ENCODE peak calls at places on chromosomes 12 and 14, in four cellular contexts. V is epithelial cell of esophagus, N is GM20000, T is progenitor cell of endocrine pancreas. C is an unnamed sample.
A peak's percentile ranks its signal among the peaks of the same experiment; 100 is the strongest.

GRCh38 chr12:124548854-124549378 is 18.5 kb downstream of the NCOR2 start:
- DNase-seq in V (no peak), T (no peak), N (no peak), C (no peak)

GRCh38 chr12:54357802-54358619 is 6.3 kb downstream of the GPR84 start:
- DNase-seq in V (no peak), T (no peak), N (peak; percentile 65), C (no peak)

GRCh38 chr14:105817971-105818711 is 291.8 kb downstream of the TMEM121 start:
- DNase-seq in V (no peak), T (no peak), N (peak; percentile 14), C (no peak)

GRCh38 chr12:98820005-98820404 is 174.9 kb downstream of the APAF1 start:
- DNase-seq in T (no peak), V (no peak), N (no peak), C (no peak)

GRCh38 chr12:104611671-104612070 is 154.9 kb downstream of the CHST11 start:
- DNase-seq in T (no peak), V (no peak), N (no peak), C (no peak)

GRCh38 chr12:176321-177181 is 37.4 kb downstream of the SLC6A12 start:
- DNase-seq in N (no peak), V (no peak), T (no peak), C (peak; percentile 59)

GRCh38 chr12:49794811-49795653 is 33.2 kb downstream of the NCKAP5L start:
- DNase-seq in T (no peak), V (no peak), N (no peak), C (no peak)

GRCh38 chr12:57031228-57031670 is 14.9 kb upstream of the TAC3 start:
- DNase-seq in N (peak; percentile 38), V (peak; percentile 91), T (no peak), C (peak; percentile 81)

GRCh38 chr14:100849432-100849831 is 23.5 kb downstream of the MEG3 start:
- DNase-seq in N (no peak), V (no peak), T (no peak), C (peak; percentile 9)

GRCh38 chr14:65000868-65001600 is 14.3 kb downstream of the FNTB start:
- DNase-seq in N (no peak), V (no peak), T (no peak), C (no peak)

GRCh38 chr12:106090586-106091411 is 48.0 kb downstream of the NUAK1 start:
- DNase-seq in T (no peak), V (peak; percentile 31), N (no peak), C (peak; percentile 30)

DNA sequence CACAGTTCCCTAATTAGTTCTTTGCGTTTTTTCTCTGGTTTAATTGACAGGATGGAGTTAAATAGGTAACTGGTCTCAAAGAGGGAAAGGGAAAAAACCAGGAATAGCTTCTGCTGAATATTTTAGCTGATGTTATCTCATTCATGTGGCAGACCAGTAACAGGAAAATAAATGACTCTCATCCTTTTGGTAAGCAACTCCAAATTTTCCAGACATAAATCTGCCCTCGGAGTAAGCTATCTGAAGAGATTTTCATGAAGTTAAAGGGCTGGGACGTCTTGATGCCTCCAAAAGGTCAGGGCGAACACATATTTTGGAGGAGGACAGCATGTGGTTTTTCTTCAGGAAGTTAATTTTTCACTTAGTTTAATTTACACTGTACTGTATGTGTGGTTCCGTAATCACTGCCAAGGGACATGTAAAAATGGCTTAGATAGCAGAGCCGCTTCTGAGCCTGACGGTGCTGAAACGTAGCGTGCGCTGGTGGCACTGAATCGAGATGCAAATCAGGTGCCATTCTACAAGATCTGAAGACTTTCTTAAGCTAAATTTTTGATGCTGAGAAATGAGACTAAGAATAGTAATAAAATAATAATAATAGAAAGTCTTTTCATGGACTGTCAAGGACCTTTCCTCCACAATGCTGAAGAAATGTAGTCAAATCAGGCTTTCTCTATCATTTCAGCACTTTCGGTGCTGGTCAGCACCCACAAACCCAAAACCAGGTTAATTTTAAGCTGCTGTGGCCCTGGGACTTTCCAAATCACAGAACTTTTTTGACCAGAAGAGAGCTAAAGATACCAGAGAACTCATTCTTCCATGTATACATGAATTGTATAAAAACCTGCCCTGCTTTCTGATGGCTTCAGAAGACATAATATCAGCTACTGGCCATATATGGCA is 183.2 kb upstream of the LMO3 start:
- DNase-seq in V (peak; percentile 5), N (peak; percentile 15), T (no peak), C (peak; percentile 7)
- TF ChIP-seq CTCF in V (no peak), N (no peak), T (no peak), C (no peak)

GRCh38 chr12:20105938-20106337 is 262.4 kb upstream of the PDE3A start:
- DNase-seq in V (no peak), T (no peak), N (no peak), C (no peak)
- TF ChIP-seq CTCF in V (no peak), T (no peak), N (no peak), C (no peak)

DNA sequence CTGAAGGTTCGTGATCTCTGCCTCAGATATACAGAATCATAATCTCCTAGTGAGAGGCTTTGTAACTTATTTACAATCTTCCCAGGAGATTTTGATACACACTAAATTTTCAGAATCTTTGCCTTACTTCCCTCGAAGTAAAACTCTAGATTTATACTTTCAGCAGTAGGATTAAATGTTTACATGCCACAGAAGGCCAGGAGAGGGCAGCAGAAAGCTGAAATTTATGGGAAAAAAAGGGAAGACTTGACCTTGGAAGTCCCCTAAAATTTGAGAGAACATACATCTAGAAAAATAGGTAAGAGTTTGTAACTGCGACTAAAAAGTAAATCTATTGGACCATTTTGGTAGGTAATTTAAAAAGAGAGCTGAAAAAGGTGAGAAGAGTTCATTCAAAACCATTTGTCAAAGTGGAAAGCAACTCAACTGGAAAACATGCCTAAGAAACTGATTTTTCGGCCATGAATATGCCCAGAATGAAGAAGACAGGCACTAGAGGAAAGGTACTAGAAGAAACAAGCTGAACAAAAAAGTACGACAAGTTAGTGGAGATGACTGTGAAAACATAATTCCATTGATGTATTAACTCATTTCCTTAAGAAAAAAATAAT is 242.0 kb upstream of the MDGA2 start:
- DNase-seq in N (no peak), V (peak; percentile 25), T (peak; percentile 20), C (peak; percentile 43)
- TF ChIP-seq CTCF in N (no peak), V (peak; percentile 58), T (peak; percentile 77), C (peak; percentile 70)

GRCh38 chr12:89525002-89525823 is 617 bp upstream of the GALNT4 start:
- DNase-seq in V (peak; percentile 59), N (peak; percentile 64), T (peak; percentile 17), C (peak; percentile 33)
- TF ChIP-seq CTCF in V (no peak), N (no peak), T (peak; percentile 14), C (peak; percentile 9)

GRCh38 chr12:31234955-31235867 is 90.7 kb downstream of the SINHCAF start:
- DNase-seq in T (peak; percentile 57), N (no peak), V (peak; percentile 34), C (peak; percentile 39)
- TF ChIP-seq CTCF in T (peak; percentile 74), N (no peak), V (peak; percentile 50), C (peak; percentile 36)

C was measured in MCF 10A.